ENCODE peak calls at places on chromosomes 16 and 17, in five cellular contexts. O, R, L, I and G are unnamed samples.

GRCh38 chr16:57192720-57193486 is 6.8 kb downstream of the RSPRY1 start:
- DNase-seq in R (no peak), L (no peak), O (peak; percentile 33), I (no peak), G (no peak)

GRCh38 chr16:89003831-89004208 is 26.8 kb upstream of the CBFA2T3 start:
- DNase-seq in R (no peak), I (no peak), L (no peak), O (no peak), G (no peak)

GRCh38 chr16:62692685-62693084 is 656.4 kb upstream of the CDH8 start:
- DNase-seq in R (no peak), I (no peak), L (no peak), O (no peak), G (no peak)

GRCh38 chr17:20066253-20066652 is 57.1 kb downstream of the SPECC1 start:
- DNase-seq in I (no peak), L (no peak), R (no peak), O (peak; percentile 92), G (no peak)

GRCh38 chr17:82793974-82794620 is 42.2 kb downstream of the TBCD start:
- DNase-seq in O (no peak), R (no peak), I (no peak), L (no peak), G (no peak)

GRCh38 chr17:40582328-40582901 is 17.1 kb upstream of the CCR7 start:
- DNase-seq in I (peak; percentile 25), L (no peak), O (no peak), R (no peak), G (no peak)

GRCh38 chr17:30961213-30962188 is 9.3 kb upstream of the RNF135 start:
- DNase-seq in L (no peak), O (no peak), R (no peak), I (no peak), G (peak; percentile 33)

GRCh38 chr17:34437188-34437587 is 74.2 kb upstream of the CCL1 start:
- DNase-seq in R (no peak), O (no peak), I (no peak), L (no peak), G (no peak)

GRCh38 chr16:4892356-4893102 is 44.4 kb downstream of the PPL start:
- DNase-seq in O (peak; percentile 79), L (no peak), I (no peak), R (no peak), G (no peak)

GRCh38 chr17:16273499-16273898 is 56.5 kb downstream of the PIGL start:
- DNase-seq in I (no peak), R (no peak), O (no peak), L (no peak), G (no peak)

GRCh38 chr17:75077490-75078096 is 10.2 kb upstream of the SLC16A5 start:
- DNase-seq in L (no peak), O (peak; percentile 35), I (peak; percentile 76), R (no peak), G (no peak)

GRCh38 chr17:57751971-57752905 is 7.1 kb upstream of the CCDC182 start:
- DNase-seq in O (no peak), R (no peak), L (no peak), I (no peak), G (no peak)

GRCh38 chr17:76421054-76421427 is 31.9 kb downstream of the UBE2O start:
- DNase-seq in L (no peak), I (no peak), O (peak; percentile 32), R (no peak), G (no peak)

GRCh38 chr16:20291807-20292206 is 35.5 kb downstream of the GP2 start:
- DNase-seq in R (no peak), L (peak; percentile 9), I (no peak), O (no peak), G (peak; percentile 37)

GRCh38 chr17:7280519-7281073 is 922 bp upstream of the SLC2A4 start:
- DNase-seq in I (peak; percentile 91), O (peak; percentile 86), L (peak; percentile 77), R (peak; percentile 86), G (peak; percentile 92)

GRCh38 chr17:80891096-80892018 is 100.3 kb upstream of the CHMP6 start:
- DNase-seq in I (peak; percentile 83), L (no peak), O (peak; percentile 75), R (no peak), G (no peak)

GRCh38 chr17:7864995-7865650 is 7.3 kb downstream of the CYB5D1 start:
- DNase-seq in O (peak; percentile 44), L (no peak), R (no peak), I (no peak), G (no peak)

GRCh38 chr17:57935833-57936807 is 19.1 kb downstream of the CUEDC1 start:
- DNase-seq in I (no peak), L (peak; percentile 61), R (no peak), O (peak; percentile 78), G (peak; percentile 79)

GRCh38 chr17:57493171-57493570 is 236.8 kb downstream of the MSI2 start:
- DNase-seq in L (no peak), O (no peak), R (no peak), I (no peak), G (no peak)

GRCh38 chr16:53898993-53899392 is 195.0 kb downstream of the FTO start:
- DNase-seq in I (no peak), R (no peak), L (no peak), O (peak; percentile 45), G (no peak)

GRCh38 chr17:55463600-55463999 is 42.0 kb upstream of the MMD start:
- DNase-seq in L (no peak), O (no peak), I (peak; percentile 24), R (no peak), G (no peak)

GRCh38 chr16:66359012-66359411 is 7.5 kb upstream of the CDH5 start:
- DNase-seq in O (no peak), L (no peak), I (no peak), R (no peak), G (no peak)

GRCh38 chr17:8692916-8693315 is 51.7 kb downstream of the CCDC42 start:
- DNase-seq in L (no peak), I (no peak), O (no peak), R (no peak), G (no peak)

GRCh38 chr16:67666032-67666537 is 465 bp downstream of the ENKD1 start:
- DNase-seq in O (peak; percentile 50), L (peak; percentile 59), I (no peak), R (no peak), G (peak; percentile 79)

GRCh38 chr17:68694791-68695485 is 93.8 kb upstream of the FAM20A start:
- DNase-seq in R (no peak), O (peak; percentile 47), L (no peak), I (no peak), G (no peak)

GRCh38 chr16:87560428-87561199 is 41.7 kb upstream of the JPH3 start:
- DNase-seq in O (peak; percentile 53), R (no peak), L (no peak), I (no peak), G (no peak)

GRCh38 chr16:31223044-31223443 is 6.1 kb upstream of the PYDC1 start:
- DNase-seq in I (no peak), L (no peak), O (no peak), R (no peak), G (no peak)

GRCh38 chr17:35188111-35188510 is 6.1 kb downstream of the SLC35G3 start:
- DNase-seq in L (no peak), R (no peak), O (no peak), I (no peak), G (no peak)

GRCh38 chr16:76265434-76266045 is 11.7 kb upstream of the CNTNAP4 start:
- DNase-seq in L (peak; percentile 64), I (peak; percentile 5), O (peak; percentile 39), R (no peak), G (peak; percentile 67)

GRCh38 chr17:59914274-59914854 is 21.4 kb downstream of the RPS6KB1 start:
- DNase-seq in O (peak; percentile 63), L (no peak), R (no peak), I (peak; percentile 40), G (peak; percentile 52)

GRCh38 chr16:84643677-84644076 is 4.6 kb upstream of the KLHL36 start:
- DNase-seq in R (no peak), O (no peak), L (no peak), I (no peak), G (no peak)

GRCh38 chr17:45146166-45146565 is 2.1 kb upstream of the HEXIM1 start:
- DNase-seq in I (no peak), R (no peak), L (no peak), O (no peak), G (no peak)

GRCh38 chr17:82240506-82241182 is 11.8 kb downstream of the SLC16A3 start:
- DNase-seq in I (no peak), O (no peak), R (no peak), L (no peak), G (no peak)